ENCODE peak calls at places on chromosomes 3 and 15, in four cellular contexts. H is GM12878, D is SK-N-SH, B is HCT116. T is an unnamed sample. For H3K4me1, the result is how much of the 10 kb centered on the place peaks cover.

GRCh38 chr3:50172615-50173220 is 17.6 kb downstream of the SEMA3F start:
- DNase-seq in H (no peak), B (no peak), D (no peak), T (no peak)

GRCh38 chr3:42735609-42736008 is 33.0 kb upstream of the HHATL start:
- DNase-seq in B (no peak), D (no peak), H (no peak), T (no peak)

GRCh38 chr15:26674467-26674866 is 98.4 kb downstream of the GABRB3 start:
- DNase-seq in D (peak), H (no peak), B (no peak), T (no peak)

GRCh38 chr15:46636220-46636619 is 1001.4 kb downstream of the SQOR start:
- DNase-seq in H (no peak), D (peak), B (no peak), T (no peak)

GRCh38 chr3:64444619-64445317 is 219.5 kb upstream of the PRICKLE2 start:
- DNase-seq in B (no peak), D (peak), H (no peak), T (no peak)

GRCh38 chr15:85623648-85624047 is 171.1 kb downstream of the KLHL25 start:
- DNase-seq in H (no peak), B (no peak), D (no peak), T (no peak)

GRCh38 chr15:83654379-83655236 is 685 bp downstream of the ADAMTSL3 start:
- DNase-seq in B (no peak), D (no peak), H (no peak), T (no peak)

GRCh38 chr15:27095809-27096580 is 125.0 kb downstream of the GABRG3 start:
- DNase-seq in H (no peak), D (peak), B (no peak), T (no peak)

GRCh38 chr3:52388933-52389332 is 56.0 kb downstream of the SEMA3G start:
- DNase-seq in D (no peak), H (no peak), B (no peak), T (no peak)

GRCh38 chr3:46353639-46354410 is at the start of gene CCR2:
- DNase-seq in D (no peak), H (no peak), B (no peak), T (no peak)

GRCh38 chr3:179265875-179266274 is 15.0 kb upstream of the KCNMB3 start:
- DNase-seq in D (no peak), B (no peak), H (no peak), T (no peak)

GRCh38 chr3:64143399-64144130 is 81.7 kb downstream of the PRICKLE2 start:
- DNase-seq in H (no peak), D (no peak), B (no peak), T (peak)

GRCh38 chr3:194573680-194574437 is 59.4 kb downstream of the TMEM44 start:
- DNase-seq in D (peak), H (no peak), B (no peak), T (no peak)

GRCh38 chr3:57068437-57069089 is 8.1 kb downstream of the SPATA12 start:
- DNase-seq in B (peak), H (peak), D (no peak), T (no peak)

GRCh38 chr3:131454501-131454900 is 48.3 kb downstream of the MRPL3 start:
- DNase-seq in H (no peak), B (no peak), D (no peak), T (no peak)

GRCh38 chr3:66583646-66584045 is 82.8 kb upstream of the LRIG1 start:
- DNase-seq in H (no peak), B (no peak), D (no peak), T (no peak)

GRCh38 chr3:141940204-141940776 is 63.8 kb downstream of the ATP1B3 start:
- DNase-seq in H (no peak), D (peak), B (peak), T (no peak)

GRCh38 chr15:77821188-77821958 is 188.7 kb upstream of the LINGO1 start:
- DNase-seq in D (peak), H (no peak), B (peak), T (peak)

GRCh38 chr15:72179950-72180581 is 17.5 kb downstream of the GRAMD2A start:
- DNase-seq in D (no peak), H (no peak), B (no peak), T (no peak)

GRCh38 chr15:92650256-92650655 is 5.3 kb downstream of the FAM174B start:
- DNase-seq in H (no peak), B (no peak), D (no peak), T (no peak)

GRCh38 chr3:61858054-61858453 is 296.7 kb downstream of the PTPRG start:
- DNase-seq in H (no peak), B (peak), D (peak), T (no peak)

GRCh38 chr3:169026543-169027181 is 636.9 kb downstream of the MECOM start:
- DNase-seq in B (peak), H (no peak), D (no peak), T (no peak)

GRCh38 chr15:84643838-84644237 is 10.2 kb downstream of the WDR73 start:
- DNase-seq in H (no peak), B (no peak), D (no peak), T (no peak)

GRCh38 chr3:174168538-174169254 is 690.4 kb upstream of the NAALADL2 start:
- DNase-seq in H (no peak), B (no peak), D (no peak), T (no peak)

GRCh38 chr3:16884748-16885587 is at the start of gene PLCL2:
- DNase-seq in B (no peak), D (peak), H (no peak), T (peak)

GRCh38 chr15:80667895-80668430 is 27.1 kb upstream of the ABHD17C start:
- DNase-seq in B (no peak), D (no peak), H (no peak), T (no peak)

DNA sequence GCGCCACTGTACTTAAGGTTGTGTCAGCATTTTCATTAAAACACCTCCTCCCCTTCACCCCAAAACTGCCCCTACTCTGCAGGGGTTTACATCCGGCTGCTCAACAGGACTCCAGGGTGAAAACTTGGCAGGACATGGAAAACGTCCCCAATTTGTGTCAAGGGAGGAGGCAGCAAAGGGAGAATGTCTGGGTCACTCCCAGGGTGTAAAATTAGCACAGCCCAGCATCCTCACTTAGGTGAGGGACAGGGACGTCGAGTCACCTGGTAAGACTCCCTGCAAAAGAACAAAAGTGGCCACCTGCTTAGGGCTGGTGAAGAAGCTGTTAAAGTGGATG is 532.3 kb downstream of the FOXP1 start:
- DNase-seq in B (no peak), H (no peak), D (no peak), T (no peak)
- H3K4me1 ChIP-seq in B (under half), H (under half), D (under half), T (under half)

GRCh38 chr15:43239732-43240491 is 19.1 kb upstream of the EPB42 start:
- DNase-seq in B (no peak), D (no peak), H (no peak), T (no peak)
- TF ChIP-seq YY1 in B (no peak), D (no peak), H (peak), T (no peak)

GRCh38 chr15:100901296-100901695 is 17.9 kb upstream of the LRRK1 start:
- DNase-seq in H (no peak), B (no peak), D (no peak), T (no peak)

GRCh38 chr15:100903191-100903590 is 16.0 kb upstream of the LRRK1 start:
- DNase-seq in D (no peak), H (no peak), B (no peak), T (no peak)

GRCh38 chr15:100900895-100901169 is 18.3 kb upstream of the LRRK1 start:
- DNase-seq in D (peak), B (no peak), H (no peak), T (no peak)

GRCh38 chr15:100902436-100903190 is 16.5 kb upstream of the LRRK1 start:
- DNase-seq in B (no peak), H (no peak), D (peak), T (no peak)

GRCh38 chr15:100901702-100902435 is 17.3 kb upstream of the LRRK1 start:
- DNase-seq in H (no peak), D (no peak), B (no peak), T (no peak)
- H3K9ac ChIP-seq in H (no peak), D (peak), B (no peak), T (no peak)

DNA sequence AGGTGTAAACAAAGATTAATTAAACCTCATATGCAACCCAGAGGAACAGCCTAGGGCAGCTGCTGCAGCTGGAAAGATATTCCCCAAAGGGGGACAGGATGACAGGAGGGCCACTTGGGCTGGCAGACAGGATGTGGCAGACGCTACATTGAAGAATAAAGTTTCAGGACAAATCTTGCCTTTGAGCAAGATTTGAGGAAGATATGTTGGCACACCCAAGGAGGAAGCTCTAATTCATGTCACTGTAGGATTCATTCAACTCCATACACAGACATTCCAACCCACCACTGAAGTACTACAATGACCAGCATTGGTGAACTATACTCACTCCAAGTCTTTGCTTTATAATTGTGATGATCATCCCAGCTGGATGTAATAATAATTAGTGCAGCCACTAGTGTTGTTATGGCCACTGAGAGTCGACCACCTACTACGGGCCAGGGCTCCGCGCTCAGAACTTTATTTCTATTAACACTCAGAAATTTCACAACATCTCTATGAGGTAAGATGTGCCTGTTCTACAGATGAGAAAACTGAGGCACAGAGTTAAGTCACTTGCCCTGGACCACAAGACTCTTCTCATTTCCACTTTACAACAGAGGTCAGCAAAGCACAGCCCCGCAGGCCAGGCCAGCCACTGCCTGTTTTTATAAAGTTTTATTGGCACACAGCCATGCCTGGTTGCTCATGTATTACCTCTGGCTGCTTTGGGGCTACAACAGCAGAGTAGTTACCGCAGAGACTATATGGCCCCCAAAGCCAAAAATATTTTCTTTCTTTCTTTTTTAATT is 503.8 kb downstream of the SHQ1 start:
- DNase-seq in B (no peak), D (no peak), H (no peak), T (no peak)
- H3K4me1 ChIP-seq in B (under half), D (under half), H (under half), T (under half)